ENCODE peak calls at places on chromosomes 11 and 22, in five cellular contexts. One of them, this sample, is unnamed. For H3K9me2, the result is how much of the 10 kb centered on the place peaks cover.

GRCh38 chr11:26044389-26044788 is 287.5 kb upstream of the ANO3 start:
- DNase-seq in PC-9: no peak
- DNase-seq in GM23248: no peak
- DNase-seq in PC-3: no peak
- DNase-seq in MM.1S: peak
- DNase-seq in this sample: no peak

GRCh38 chr11:76910620-76911414 is 50.1 kb downstream of the ACER3 start:
- DNase-seq in PC-9: no peak
- DNase-seq in GM23248: peak
- DNase-seq in PC-3: no peak
- DNase-seq in MM.1S: no peak
- DNase-seq in this sample: no peak

GRCh38 chr22:32996702-32997101 is 61.5 kb downstream of the SYN3 start:
- DNase-seq in PC-9: peak
- DNase-seq in GM23248: peak
- DNase-seq in PC-3: no peak
- DNase-seq in MM.1S: no peak
- DNase-seq in this sample: peak

GRCh38 chr11:124896071-124896750 is 1.5 kb downstream of the ROBO4 start:
- DNase-seq in PC-9: no peak
- DNase-seq in GM23248: no peak
- DNase-seq in PC-3: peak
- DNase-seq in MM.1S: no peak
- DNase-seq in this sample: no peak

GRCh38 chr11:117511483-117511934 is 183.9 kb downstream of the CEP164 start:
- DNase-seq in PC-9: no peak
- DNase-seq in GM23248: no peak
- DNase-seq in PC-3: no peak
- DNase-seq in MM.1S: no peak
- DNase-seq in this sample: no peak

GRCh38 chr11:12678991-12679390 is 4.8 kb downstream of the TEAD1 start:
- DNase-seq in PC-9: no peak
- DNase-seq in GM23248: no peak
- DNase-seq in PC-3: no peak
- DNase-seq in MM.1S: no peak
- DNase-seq in this sample: no peak

GRCh38 chr11:29260939-29261705 is 755.7 kb downstream of the KCNA4 start:
- DNase-seq in PC-9: peak
- DNase-seq in GM23248: peak
- DNase-seq in PC-3: peak
- DNase-seq in MM.1S: no peak
- DNase-seq in this sample: peak

GRCh38 chr11:27497284-27497866 is 9.2 kb downstream of the LIN7C start:
- DNase-seq in PC-9: no peak
- DNase-seq in GM23248: peak
- DNase-seq in PC-3: peak
- DNase-seq in MM.1S: peak
- DNase-seq in this sample: peak

GRCh38 chr22:40425082-40425481 is 54.7 kb downstream of the SGSM3 start:
- DNase-seq in PC-9: peak
- DNase-seq in GM23248: no peak
- DNase-seq in PC-3: no peak
- DNase-seq in MM.1S: no peak
- DNase-seq in this sample: no peak

GRCh38 chr22:37544955-37545702 is 15.2 kb upstream of the CDC42EP1 start:
- DNase-seq in PC-9: peak
- DNase-seq in GM23248: peak
- DNase-seq in PC-3: peak
- DNase-seq in MM.1S: peak
- DNase-seq in this sample: peak

GRCh38 chr11:65865550-65866172 is 5.4 kb downstream of the MUS81 start:
- DNase-seq in PC-9: no peak
- DNase-seq in GM23248: no peak
- DNase-seq in PC-3: no peak
- DNase-seq in MM.1S: no peak
- DNase-seq in this sample: no peak

GRCh38 chr11:95727630-95728029 is 62.0 kb downstream of the FAM76B start:
- DNase-seq in PC-9: no peak
- DNase-seq in GM23248: no peak
- DNase-seq in PC-3: no peak
- DNase-seq in MM.1S: no peak
- DNase-seq in this sample: no peak

GRCh38 chr11:121467965-121468364 is 15.2 kb upstream of the SORL1-AS1 start:
- DNase-seq in PC-9: no peak
- DNase-seq in GM23248: peak
- DNase-seq in PC-3: no peak
- DNase-seq in MM.1S: no peak
- DNase-seq in this sample: no peak

GRCh38 chr11:30984442-30984816 is 385.1 kb downstream of the DCDC1 start:
- DNase-seq in PC-9: no peak
- DNase-seq in GM23248: peak
- DNase-seq in PC-3: no peak
- DNase-seq in MM.1S: no peak
- DNase-seq in this sample: peak

GRCh38 chr11:27300974-27301373 is 62.0 kb downstream of the CCDC34 start:
- DNase-seq in PC-9: no peak
- DNase-seq in GM23248: peak
- DNase-seq in PC-3: peak
- DNase-seq in MM.1S: no peak
- DNase-seq in this sample: no peak

GRCh38 chr11:227824-228223 is 8.3 kb downstream of the SIRT3 start:
- DNase-seq in PC-9: no peak
- DNase-seq in GM23248: no peak
- DNase-seq in PC-3: no peak
- DNase-seq in MM.1S: no peak
- DNase-seq in this sample: no peak

GRCh38 chr11:69968407-69969347 is 109.4 kb upstream of the ANO1 start:
- DNase-seq in PC-9: no peak
- DNase-seq in GM23248: no peak
- DNase-seq in PC-3: no peak
- DNase-seq in MM.1S: no peak
- DNase-seq in this sample: no peak

GRCh38 chr11:75429902-75430691 is 2.9 kb downstream of the KLHL35 start:
- DNase-seq in PC-9: no peak
- DNase-seq in GM23248: peak
- DNase-seq in PC-3: peak
- DNase-seq in MM.1S: no peak
- DNase-seq in this sample: peak

GRCh38 chr11:26960265-26960664 is 33.6 kb upstream of the FIBIN start:
- DNase-seq in PC-9: no peak
- DNase-seq in GM23248: peak
- DNase-seq in PC-3: no peak
- DNase-seq in MM.1S: no peak
- DNase-seq in this sample: no peak

GRCh38 chr11:101775033-101775432 is 139.8 kb upstream of the CEP126 start:
- DNase-seq in PC-9: no peak
- DNase-seq in GM23248: no peak
- DNase-seq in PC-3: peak
- DNase-seq in MM.1S: no peak
- DNase-seq in this sample: peak

GRCh38 chr22:32801436-32802290 is at the start of gene TIMP3:
- DNase-seq in PC-9: peak
- DNase-seq in GM23248: peak
- DNase-seq in PC-3: no peak
- DNase-seq in MM.1S: no peak
- DNase-seq in this sample: peak

GRCh38 chr22:18996376-18996900 is 60.3 kb upstream of the PRODH start:
- DNase-seq in PC-9: no peak
- DNase-seq in GM23248: no peak
- DNase-seq in PC-3: no peak
- DNase-seq in MM.1S: no peak
- DNase-seq in this sample: no peak

GRCh38 chr11:109112748-109113378 is 309.1 kb upstream of the C11orf87 start:
- DNase-seq in PC-9: no peak
- DNase-seq in GM23248: no peak
- DNase-seq in PC-3: no peak
- DNase-seq in MM.1S: no peak
- DNase-seq in this sample: peak

GRCh38 chr22:47298017-47298820 is 535.8 kb downstream of the TBC1D22A start:
- DNase-seq in PC-9: no peak
- DNase-seq in GM23248: no peak
- DNase-seq in PC-3: no peak
- DNase-seq in MM.1S: no peak
- DNase-seq in this sample: no peak

GRCh38 chr11:69245491-69246345 is 48.2 kb upstream of the MYEOV start:
- DNase-seq in PC-9: no peak
- DNase-seq in GM23248: no peak
- DNase-seq in PC-3: no peak
- DNase-seq in MM.1S: no peak
- DNase-seq in this sample: no peak

GRCh38 chr11:61650781-61651571 is 29.2 kb upstream of the DAGLA start:
- DNase-seq in PC-9: no peak
- DNase-seq in GM23248: no peak
- DNase-seq in PC-3: no peak
- DNase-seq in MM.1S: no peak
- DNase-seq in this sample: peak

GRCh38 chr11:105641433-105641832 is 31.6 kb downstream of the GRIA4 start:
- DNase-seq in PC-9: no peak
- DNase-seq in GM23248: no peak
- DNase-seq in PC-3: no peak
- DNase-seq in MM.1S: no peak
- DNase-seq in this sample: no peak

GRCh38 chr22:40853961-40854360 is 2.5 kb downstream of the ST13 start:
- DNase-seq in PC-9: no peak
- DNase-seq in GM23248: peak
- DNase-seq in PC-3: no peak
- DNase-seq in MM.1S: no peak
- DNase-seq in this sample: no peak

GRCh38 chr11:115301029-115301428 is 203.2 kb downstream of the CADM1 start:
- DNase-seq in PC-9: no peak
- DNase-seq in GM23248: no peak
- DNase-seq in PC-3: no peak
- DNase-seq in MM.1S: no peak
- DNase-seq in this sample: no peak

GRCh38 chr22:20442485-20443284 is 5.1 kb upstream of the SCARF2 start:
- DNase-seq in PC-9: no peak
- DNase-seq in GM23248: no peak
- DNase-seq in PC-3: no peak
- DNase-seq in MM.1S: no peak
- DNase-seq in this sample: no peak

GRCh38 chr11:13052130-13052541 is 43.0 kb downstream of the RASSF10 start:
- DNase-seq in PC-9: peak
- DNase-seq in GM23248: no peak
- DNase-seq in PC-3: peak
- DNase-seq in MM.1S: no peak
- DNase-seq in this sample: no peak

GRCh38 chr22:30891443-30891755 is 77.2 kb downstream of the MORC2 start:
- DNase-seq in PC-9: no peak
- DNase-seq in GM23248: no peak
- DNase-seq in PC-3: no peak
- DNase-seq in MM.1S: no peak
- DNase-seq in this sample: no peak

GRCh38 chr11:38182126-38182907 is 1584.3 kb upstream of the RAG2 start:
- DNase-seq in PC-9: no peak
- DNase-seq in GM23248: no peak
- DNase-seq in PC-3: no peak
- DNase-seq in MM.1S: no peak
- DNase-seq in this sample: peak

GRCh38 chr22:29481265-29482000 is 1.4 kb downstream of the NEFH start:
- DNase-seq in PC-9: no peak
- DNase-seq in GM23248: no peak
- DNase-seq in PC-3: no peak
- DNase-seq in MM.1S: no peak
- DNase-seq in this sample: peak

DNA sequence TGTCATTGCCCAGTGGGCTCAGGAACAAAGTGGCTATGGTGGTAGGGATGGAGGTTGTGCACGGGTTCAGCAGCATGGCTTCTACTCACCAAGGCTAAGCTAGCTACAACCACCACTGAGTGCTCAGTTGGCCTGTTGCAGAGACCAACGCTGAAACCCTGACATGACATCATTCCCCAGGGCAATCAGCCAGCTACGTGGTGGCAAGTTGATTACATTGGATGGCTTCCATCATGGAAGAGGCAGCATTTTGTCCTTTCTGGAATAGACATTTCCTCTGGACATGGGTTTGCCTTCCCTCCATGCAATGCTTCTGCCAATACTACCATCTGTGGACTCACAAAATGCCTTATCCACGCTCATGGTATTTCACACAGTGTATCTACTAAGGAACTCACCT is 634.3 kb downstream of the OPCML start:
- DNase-seq in PC-9: no peak
- DNase-seq in GM23248: no peak
- DNase-seq in PC-3: no peak
- DNase-seq in MM.1S: no peak
- DNase-seq in this sample: no peak
- H3K9me2 ChIP-seq in PC-9: under half
- H3K9me2 ChIP-seq in GM23248: under half
- H3K9me2 ChIP-seq in PC-3: under half
- H3K9me2 ChIP-seq in MM.1S: under half
- H3K9me2 ChIP-seq in this sample: under half

DNA sequence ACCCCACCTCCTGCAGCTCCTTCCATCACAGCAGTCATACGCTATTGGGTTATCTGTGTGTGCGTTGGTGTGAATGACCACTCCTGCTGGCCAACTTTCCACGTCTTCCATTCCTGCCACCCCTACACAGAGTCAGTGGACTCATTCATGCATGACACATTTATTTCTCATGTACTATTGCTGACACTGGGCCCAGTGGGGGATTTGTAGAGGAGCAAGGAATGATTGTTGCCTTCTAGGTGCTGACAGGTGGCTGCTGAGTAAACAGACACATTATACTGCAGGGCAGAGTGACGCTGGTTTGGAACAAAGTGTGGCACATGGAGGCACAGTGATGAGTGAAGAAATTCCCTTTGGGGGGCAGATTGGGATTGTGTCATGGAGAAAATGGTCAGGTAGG is 113.9 kb downstream of the CCDC81 start:
- DNase-seq in PC-9: no peak
- DNase-seq in GM23248: peak
- DNase-seq in PC-3: no peak
- DNase-seq in MM.1S: no peak
- DNase-seq in this sample: no peak
- TF ChIP-seq EZH2 in PC-9: no peak
- TF ChIP-seq EZH2 in GM23248: no peak
- TF ChIP-seq EZH2 in PC-3: no peak
- TF ChIP-seq EZH2 in MM.1S: no peak
- TF ChIP-seq EZH2 in this sample: no peak

DNA sequence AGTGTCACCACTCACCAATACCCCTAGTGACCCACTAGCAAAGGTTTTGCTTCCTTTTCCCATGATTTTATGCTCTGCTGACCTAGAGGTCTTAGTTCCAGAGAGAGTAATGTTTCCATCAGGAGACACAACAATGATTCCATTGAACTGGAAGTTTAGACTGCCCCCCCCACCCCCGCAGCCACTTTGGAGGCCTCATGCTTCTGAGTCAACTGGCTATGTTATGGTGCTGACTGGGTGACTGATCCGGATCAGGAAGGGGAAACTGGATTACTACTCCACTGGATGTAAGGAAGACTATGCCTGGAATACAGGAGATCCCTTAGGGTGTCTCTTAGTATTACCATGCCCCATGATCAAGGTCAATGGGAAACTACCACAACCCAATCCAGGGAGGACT is 633.6 kb downstream of the OPCML start:
- DNase-seq in PC-9: no peak
- DNase-seq in GM23248: no peak
- DNase-seq in PC-3: no peak
- DNase-seq in MM.1S: no peak
- DNase-seq in this sample: no peak
- H3K9me2 ChIP-seq in PC-9: under half
- H3K9me2 ChIP-seq in GM23248: under half
- H3K9me2 ChIP-seq in PC-3: under half
- H3K9me2 ChIP-seq in MM.1S: under half
- H3K9me2 ChIP-seq in this sample: under half

GRCh38 chr11:1631066-1631568 is 1.5 kb downstream of the KRTAP5-5 start:
- DNase-seq in PC-9: no peak
- DNase-seq in GM23248: no peak
- DNase-seq in PC-3: no peak
- DNase-seq in MM.1S: no peak
- DNase-seq in this sample: no peak
- TF ChIP-seq EZH2 in PC-9: no peak
- TF ChIP-seq EZH2 in GM23248: no peak
- TF ChIP-seq EZH2 in PC-3: no peak
- TF ChIP-seq EZH2 in MM.1S: no peak
- TF ChIP-seq EZH2 in this sample: no peak